ENCODE peak calls at places on chromosomes 16 and 17, in five cellular contexts. J is heart left ventricle; T is Peyer's patch; Q is DND-41; S is effector memory CD4-positive, alpha-beta T cell. I is an unnamed sample.

GRCh38 chr17:40371261-40371929 is 6.9 kb upstream of the GJD3 start:
- DNase-seq in T (no peak), J (no peak), S (no peak), Q (peak; percentile 62), I (no peak)

GRCh38 chr16:75308011-75308410 is 56.6 kb upstream of the BCAR1 start:
- DNase-seq in T (no peak), J (no peak), S (no peak), Q (no peak), I (no peak)

GRCh38 chr17:2724783-2725164 is 13.2 kb upstream of the CLUH start:
- DNase-seq in Q (no peak), J (no peak), S (no peak), T (no peak), I (peak; percentile 54)

GRCh38 chr16:35746281-35746962 is 2287.0 kb downstream of the TP53TG3F start:
- DNase-seq in Q (no peak), J (no peak), T (no peak), S (no peak), I (no peak)

GRCh38 chr17:62688398-62689140 is 61.1 kb downstream of the MRC2 start:
- DNase-seq in T (no peak), Q (no peak), S (no peak), J (no peak), I (no peak)

GRCh38 chr17:57875109-57876022 is 25.5 kb upstream of the MRPS23 start:
- DNase-seq in T (no peak), J (peak; percentile 86), S (no peak), Q (peak; percentile 40), I (no peak)

GRCh38 chr17:16374129-16374528 is 6.8 kb upstream of the UBB start:
- DNase-seq in T (no peak), Q (no peak), J (peak; percentile 28), S (no peak), I (peak; percentile 42)

GRCh38 chr17:49190932-49191331 is 19.4 kb downstream of the GNGT2 start:
- DNase-seq in Q (peak; percentile 30), S (no peak), J (no peak), T (no peak), I (no peak)

GRCh38 chr17:48728232-48729231 is at the start of gene HOXB13:
- DNase-seq in T (no peak), Q (no peak), S (no peak), J (no peak), I (peak; percentile 95)

GRCh38 chr16:28839899-28840298 is 6.2 kb downstream of the TUFM start:
- DNase-seq in S (no peak), J (no peak), Q (no peak), T (no peak), I (no peak)

GRCh38 chr16:68287276-68288251 is 23.2 kb downstream of the SLC7A6OS start:
- DNase-seq in J (peak; percentile 74), S (no peak), Q (peak; percentile 32), T (peak; percentile 46), I (no peak)

GRCh38 chr17:42521036-42521435 is 15.0 kb upstream of the NAGLU start:
- DNase-seq in S (no peak), J (no peak), Q (no peak), T (no peak), I (no peak)

GRCh38 chr17:5809056-5809455 is 224.7 kb upstream of the NLRP1 start:
- DNase-seq in S (no peak), J (no peak), Q (no peak), T (no peak), I (no peak)

GRCh38 chr16:58197314-58198012 is 443 bp downstream of the CSNK2A2 start:
- DNase-seq in S (no peak), T (no peak), Q (peak; percentile 11), J (no peak), I (no peak)

GRCh38 chr16:65945485-65945884 is 421.0 kb upstream of the CDH5 start:
- DNase-seq in Q (no peak), J (no peak), S (no peak), T (no peak), I (no peak)

GRCh38 chr17:50151041-50151936 is 812 bp upstream of the PPP1R9B start:
- DNase-seq in Q (peak; percentile 87), J (peak; percentile 93), S (peak; percentile 76), T (peak; percentile 92), I (peak; percentile 94)

GRCh38 chr16:83955218-83956130 is 2.4 kb downstream of the OSGIN1 start:
- DNase-seq in T (no peak), J (no peak), S (no peak), Q (no peak), I (no peak)

GRCh38 chr16:83952587-83952939 is 477 bp upstream of the OSGIN1 start:
- DNase-seq in S (no peak), J (no peak), T (no peak), Q (no peak), I (no peak)

GRCh38 chr16:83952940-83953795 is at the start of gene OSGIN1:
- DNase-seq in J (peak; percentile 92), S (peak; percentile 11), T (peak; percentile 52), Q (peak; percentile 74), I (peak; percentile 97)

GRCh38 chr16:83954577-83955016 is 1.6 kb downstream of the OSGIN1 start:
- DNase-seq in J (no peak), Q (no peak), S (no peak), T (no peak), I (peak; percentile 71)

GRCh38 chr16:83953796-83954576 is 946 bp downstream of the OSGIN1 start:
- DNase-seq in S (no peak), T (no peak), Q (peak; percentile 37), J (no peak), I (peak; percentile 50)
- H3K27ac ChIP-seq in S (no peak overlapping the region), T (peak overlapping the region; percentile 94), Q (no peak overlapping the region), J (peak overlapping the region; percentile 95), I (peak overlapping the region; percentile 95)

DNA sequence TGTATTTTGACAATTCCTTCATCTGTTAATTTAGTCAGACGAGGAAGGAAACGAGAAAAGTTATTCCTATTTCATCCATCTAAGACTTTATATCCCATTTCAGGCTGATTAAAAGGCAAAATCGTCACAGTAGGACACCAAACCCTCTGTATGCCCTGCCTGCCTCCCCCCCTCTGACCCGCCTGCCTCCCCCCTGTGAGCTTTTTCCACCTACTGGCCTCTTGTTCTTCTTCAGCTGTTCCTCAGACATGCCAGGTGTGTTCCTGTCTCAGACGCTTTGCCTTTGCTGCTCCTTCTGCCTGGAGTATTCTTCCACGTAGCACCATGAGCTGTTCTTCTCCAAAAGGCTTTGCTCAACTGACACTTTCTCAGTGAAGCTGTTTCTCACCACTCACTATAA is 723.4 kb downstream of the MAF start:
- DNase-seq in J (no peak), Q (no peak), T (no peak), S (no peak), I (no peak)
- H3K27ac ChIP-seq in J (no peak overlapping the region), Q (no peak overlapping the region), T (no peak overlapping the region), S (no peak overlapping the region), I (no peak overlapping the region)

DNA sequence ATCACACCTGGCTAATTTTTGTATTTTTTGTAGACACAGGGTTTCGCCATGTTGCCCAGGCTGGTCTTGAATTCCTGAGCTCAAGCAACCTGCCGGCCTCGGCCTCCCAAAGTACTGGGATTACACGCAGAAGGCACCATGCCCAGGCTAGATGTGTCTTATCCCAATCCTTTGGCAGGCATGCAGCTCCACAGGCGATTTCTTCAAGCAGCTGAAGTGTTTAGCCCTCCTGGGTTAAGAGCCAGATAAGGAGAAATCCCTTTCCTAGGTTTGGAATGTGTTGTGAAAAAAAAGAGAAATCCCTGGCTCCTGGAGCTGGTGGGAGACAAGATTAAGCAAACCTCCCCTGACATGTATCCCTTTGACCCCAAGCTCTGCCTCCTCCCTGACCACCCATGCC is 2.1 kb upstream of the NHERF1 start:
- DNase-seq in T (no peak), S (no peak), Q (no peak), J (no peak), I (no peak)
- H3K27ac ChIP-seq in T (peak overlapping the region; percentile 27), S (peak overlapping the region; percentile 51), Q (peak overlapping the region; percentile 79), J (no peak overlapping the region), I (no peak overlapping the region)

GRCh38 chr16:19805459-19806160 is 79.0 kb downstream of the GPRC5B start:
- DNase-seq in J (no peak), T (no peak), Q (no peak), S (no peak), I (no peak)
- H3K27ac ChIP-seq in J (peak overlapping the region; percentile 85), T (peak overlapping the region; percentile 10), Q (peak overlapping the region; percentile 45), S (no peak overlapping the region), I (no peak overlapping the region)

GRCh38 chr17:83056583-83057396 is 22.6 kb upstream of the METRNL start:
- DNase-seq in J (peak; percentile 17), S (no peak), Q (no peak), T (no peak), I (peak; percentile 15)

GRCh38 chr17:83057793-83058477 is 21.5 kb upstream of the METRNL start:
- DNase-seq in T (no peak), Q (no peak), J (peak; percentile 78), S (no peak), I (no peak)

GRCh38 chr17:83057397-83057761 is 22.0 kb upstream of the METRNL start:
- DNase-seq in S (no peak), T (no peak), Q (no peak), J (peak; percentile 16), I (peak; percentile 14)

GRCh38 chr17:83054518-83055125 is 24.8 kb upstream of the METRNL start:
- DNase-seq in J (peak; percentile 16), T (no peak), Q (no peak), S (no peak), I (no peak)

DNA sequence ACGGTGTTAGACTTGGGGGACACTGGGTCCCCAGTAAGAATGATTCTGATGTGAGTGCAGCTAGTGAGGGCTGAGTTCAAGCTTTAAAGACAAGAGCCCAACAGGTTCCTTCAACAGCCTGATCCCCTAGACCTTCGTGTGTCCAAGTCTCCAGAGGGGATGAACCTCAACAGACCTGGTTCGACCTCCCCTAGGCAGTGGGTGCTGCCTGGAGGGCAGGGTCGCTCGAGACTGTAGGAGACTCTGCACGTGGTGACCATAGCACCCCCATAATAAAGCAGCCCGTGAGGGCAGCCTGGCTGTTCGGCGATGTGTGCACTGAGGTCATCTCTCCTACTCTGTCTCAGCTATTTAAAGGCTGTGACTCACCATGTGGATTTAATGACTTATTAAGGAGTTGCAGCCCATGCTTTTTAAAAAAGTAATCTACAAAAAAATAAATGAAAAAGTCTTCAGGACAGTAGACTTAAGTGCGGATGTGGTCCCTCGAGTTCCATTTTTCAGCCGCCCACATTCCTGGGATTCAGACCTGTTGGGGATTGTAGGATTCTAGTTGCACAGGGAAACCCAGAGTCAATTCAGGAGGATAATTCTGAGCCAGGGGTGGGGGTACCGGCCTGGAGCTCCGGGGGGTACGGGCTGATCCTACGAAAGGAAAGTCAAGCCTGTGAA is 23.4 kb upstream of the METRNL start:
- DNase-seq in J (peak; percentile 33), Q (no peak), T (no peak), S (no peak), I (no peak)
- H3K27ac ChIP-seq in J (peak overlapping the region; percentile 73), Q (no peak overlapping the region), T (no peak overlapping the region), S (no peak overlapping the region), I (no peak overlapping the region)

I was measured in colonic mucosa.